ENCODE peak calls at places on chromosomes 16 and 17, in six cellular contexts. U is T-helper 1 cell; Z is stimulated activated CD4-positive, alpha-beta T cell treated with anti-CD3 and anti-CD28 coated beads, Interleukin-15, amount 100 ng/mL, for 24 hours; B is activated CD4-positive, alpha-beta T cell treated with anti-CD3 and anti-CD28 coated beads, Interleukin-2, amount 50 U/mL, for 24 hours; E is A172; A is hypothalamus. N is an unnamed sample.

GRCh38 chr17:36544049-36544319 is 735 bp upstream of the GGNBP2 start:
- DNase-seq in U (no peak), Z (no peak), B (no peak), E (no peak), A (peak; percentile 51), N (peak; percentile 67)

GRCh38 chr16:48636521-48636920 is 26.5 kb upstream of the N4BP1 start:
- DNase-seq in U (no peak), Z (no peak), B (no peak), E (no peak), A (no peak), N (no peak)

GRCh38 chr17:31787857-31788570 is 71.0 kb downstream of the COPRS start:
- DNase-seq in U (no peak), Z (no peak), B (no peak), E (peak; percentile 90), A (no peak), N (no peak)

GRCh38 chr16:11326084-11326736 is 19.0 kb upstream of the RMI2 start:
- DNase-seq in U (no peak), Z (no peak), B (no peak), E (no peak), A (no peak), N (no peak)

GRCh38 chr16:68685685-68686478 is 40.8 kb downstream of the CDH3 start:
- DNase-seq in U (no peak), Z (no peak), B (no peak), E (no peak), A (no peak), N (no peak)

GRCh38 chr17:74149597-74150427 is 53.7 kb upstream of the RPL38 start:
- DNase-seq in U (no peak), Z (no peak), B (no peak), E (no peak), A (no peak), N (no peak)

GRCh38 chr16:29804455-29805231 is 1.7 kb upstream of the MAZ start:
- DNase-seq in U (no peak), Z (no peak), B (no peak), E (no peak), A (no peak), N (peak; percentile 51)

GRCh38 chr17:16442594-16443389 is 27.4 kb downstream of the TRPV2 start:
- DNase-seq in U (no peak), Z (peak; percentile 38), B (no peak), E (no peak), A (no peak), N (no peak)

GRCh38 chr16:56855936-56856335 is 9.1 kb upstream of the SLC12A3 start:
- DNase-seq in U (no peak), Z (no peak), B (no peak), E (no peak), A (no peak), N (no peak)

GRCh38 chr17:34313164-34313563 is 6.1 kb upstream of the CCL8 start:
- DNase-seq in U (no peak), Z (no peak), B (no peak), E (no peak), A (no peak), N (no peak)

GRCh38 chr17:78852709-78853111 is 12.1 kb upstream of the USP36 start:
- DNase-seq in U (no peak), Z (no peak), B (no peak), E (no peak), A (no peak), N (no peak)

N was measured in RPMI8226.